ENCODE peak calls at places on chromosomes 3 and 15, in four cellular contexts. G is naive thymus-derived CD4-positive, alpha-beta T cell; D is fibroblast of the aortic adventitia; Z is stomach. Q is an unnamed sample.

GRCh38 chr3:141963301-141963700 is 86.9 kb downstream of the ATP1B3 start:
- DNase-seq in G (no peak), D (no peak), Z (no peak), Q (no peak)

GRCh38 chr3:117201906-117202305 is 492.3 kb downstream of the TUSC7 start:
- DNase-seq in G (no peak), D (no peak), Z (no peak), Q (no peak)

GRCh38 chr3:156456771-156457224 is 98.1 kb downstream of the SSR3 start:
- DNase-seq in G (no peak), D (no peak), Z (no peak), Q (no peak)

GRCh38 chr3:69433938-69434263 is 48.0 kb upstream of the FRMD4B start:
- DNase-seq in G (no peak), D (no peak), Z (no peak), Q (no peak)

GRCh38 chr15:75195122-75195765 is 6.4 kb upstream of the C15orf39 start:
- DNase-seq in G (no peak), D (no peak), Z (no peak), Q (peak)

GRCh38 chr3:53702776-53703175 is 143.4 kb downstream of the CHDH start:
- DNase-seq in G (no peak), D (no peak), Z (no peak), Q (no peak)

GRCh38 chr15:23823508-23823907 is 136.4 kb upstream of the NDN start:
- DNase-seq in G (no peak), D (no peak), Z (no peak), Q (peak)

GRCh38 chr3:43531835-43532234 is 90.0 kb downstream of the ANO10 start:
- DNase-seq in G (no peak), D (peak), Z (no peak), Q (no peak)

GRCh38 chr15:79168922-79169322 is 78.3 kb upstream of the RASGRF1 start:
- DNase-seq in G (no peak), D (peak), Z (no peak), Q (peak)

GRCh38 chr3:131794766-131795381 is 239.9 kb downstream of the CPNE4 start:
- DNase-seq in G (peak), D (peak), Z (no peak), Q (no peak)

GRCh38 chr3:37661615-37662306 is 199.9 kb upstream of the CTDSPL start:
- DNase-seq in G (no peak), D (peak), Z (no peak), Q (no peak)

GRCh38 chr3:55127565-55127964 is 199.7 kb upstream of the LRTM1 start:
- DNase-seq in G (no peak), D (no peak), Z (no peak), Q (peak)

GRCh38 chr3:170330366-170330765 is 27.1 kb upstream of the SKIL start:
- DNase-seq in G (no peak), D (peak), Z (peak), Q (no peak)

GRCh38 chr15:46297766-46298165 is 662.9 kb downstream of the SQOR start:
- DNase-seq in G (no peak), D (no peak), Z (no peak), Q (no peak)

GRCh38 chr3:9404680-9405079 is 7.3 kb downstream of the SETD5 start:
- DNase-seq in G (peak), D (no peak), Z (no peak), Q (peak)
- H3K4me3 ChIP-seq in G (no peak), D (no peak), Z (no peak), Q (no peak)

GRCh38 chr3:126112531-126113237 is 28.8 kb upstream of the SLC41A3 start:
- DNase-seq in G (no peak), D (no peak), Z (peak), Q (peak)

GRCh38 chr3:126111126-126111551 is 27.2 kb upstream of the SLC41A3 start:
- DNase-seq in G (no peak), D (no peak), Z (peak), Q (no peak)

GRCh38 chr3:126113238-126113555 is 29.3 kb upstream of the SLC41A3 start:
- DNase-seq in G (no peak), D (no peak), Z (no peak), Q (no peak)

GRCh38 chr3:126110431-126111125 is 26.7 kb upstream of the SLC41A3 start:
- DNase-seq in G (no peak), D (no peak), Z (peak), Q (peak)

DNA sequence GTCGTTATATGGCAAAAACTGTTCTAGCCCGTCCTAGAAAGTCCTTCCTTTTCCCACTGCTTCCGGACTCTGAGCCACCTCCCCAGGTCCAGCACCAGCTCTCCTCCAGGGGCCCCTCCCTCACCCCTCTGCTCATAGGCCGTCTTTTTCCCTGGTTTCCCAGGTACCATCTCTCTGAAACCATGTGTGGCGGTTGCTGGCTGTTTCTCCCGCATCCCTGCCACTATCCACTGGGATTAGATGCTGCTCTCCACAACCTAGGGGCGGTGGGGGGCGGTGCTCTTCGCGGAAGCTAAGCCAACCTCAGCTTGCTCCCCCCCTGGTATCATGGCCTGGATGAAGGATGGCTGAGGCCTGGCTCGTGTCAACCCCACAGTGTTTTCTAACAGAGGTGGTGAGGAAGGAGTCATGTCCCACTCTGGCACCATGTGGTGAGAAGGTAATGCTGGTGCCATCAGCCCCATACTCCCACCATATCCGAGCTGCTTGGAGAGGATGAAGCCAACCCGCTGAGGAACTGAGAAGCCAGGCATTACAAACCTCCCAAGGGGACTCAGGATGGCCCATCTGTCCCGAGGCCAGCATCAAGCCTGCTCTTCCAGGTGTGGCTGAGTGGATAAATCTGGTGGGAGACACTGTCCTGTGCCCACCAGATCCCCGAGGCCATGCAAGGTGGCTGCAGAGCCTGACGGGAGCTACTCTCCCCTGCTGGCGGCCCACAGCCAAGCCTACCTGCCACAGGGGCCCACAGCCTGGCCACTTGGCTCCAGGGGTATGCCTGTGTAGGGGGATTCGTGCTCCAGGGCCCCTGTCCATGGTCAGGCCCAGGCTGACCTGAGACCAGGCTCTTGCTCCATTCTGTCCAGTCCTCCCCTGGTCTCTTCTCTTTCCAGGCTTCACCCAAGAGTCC is 27.9 kb upstream of the SLC41A3 start:
- DNase-seq in G (no peak), D (no peak), Z (peak), Q (peak)
- H3K4me3 ChIP-seq in G (no peak), D (no peak), Z (no peak), Q (no peak)

GRCh38 chr3:18888370-18888769 is 259.9 kb upstream of the KCNH8 start:
- DNase-seq in G (no peak), D (no peak), Z (no peak), Q (no peak)
- H3K4me3 ChIP-seq in G (no peak), D (no peak), Z (no peak), Q (no peak)

GRCh38 chr3:126212250-126212628 is 31.9 kb upstream of the ALDH1L1 start:
- DNase-seq in G (no peak), D (no peak), Z (no peak), Q (no peak)

GRCh38 chr3:126211569-126211968 is 31.2 kb upstream of the ALDH1L1 start:
- DNase-seq in G (no peak), D (no peak), Z (no peak), Q (no peak)

GRCh38 chr3:126213376-126214044 is 33.1 kb upstream of the ALDH1L1 start:
- DNase-seq in G (no peak), D (no peak), Z (no peak), Q (peak)

GRCh38 chr3:126209741-126210140 is 29.4 kb upstream of the ALDH1L1 start:
- DNase-seq in G (no peak), D (no peak), Z (no peak), Q (no peak)

GRCh38 chr3:126212629-126213375 is 32.4 kb upstream of the ALDH1L1 start:
- DNase-seq in G (no peak), D (peak), Z (peak), Q (peak)
- H3K4me3 ChIP-seq in G (no peak), D (peak), Z (peak), Q (peak)